ENCODE peak calls at places on chromosomes 2 and 18, in eight cellular contexts. G, K, A, R, J, U, W and Q are unnamed samples.

GRCh38 chr18:34122724-34123334 is 101.9 kb downstream of the NOL4 start:
- DNase-seq in U (no peak), K (no peak), G (no peak), A (peak; percentile 16), R (peak; percentile 33), J (peak; percentile 7), W (no peak), Q (no peak)

GRCh38 chr2:240917684-240918257 is 11.6 kb downstream of the CROCC2 start:
- DNase-seq in U (peak; percentile 75), G (peak; percentile 13), R (peak; percentile 18), A (no peak), K (peak; percentile 58), J (peak; percentile 2), W (no peak), Q (peak; percentile 19)

GRCh38 chr2:55672630-55673029 is 21.0 kb downstream of the PNPT1 start:
- DNase-seq in K (no peak), G (no peak), A (no peak), W (no peak), J (no peak), U (no peak), R (no peak), Q (no peak)

GRCh38 chr2:1360132-1360531 is 53.1 kb upstream of the TPO start:
- DNase-seq in U (no peak), K (no peak), J (no peak), R (no peak), G (no peak), W (no peak), A (no peak), Q (no peak)

GRCh38 chr18:79516441-79516931 is 120.8 kb downstream of the NFATC1 start:
- DNase-seq in J (no peak), G (no peak), K (peak; percentile 30), U (peak; percentile 20), A (no peak), W (peak; percentile 36), R (peak; percentile 14), Q (no peak)

GRCh38 chr18:56431551-56431950 is 206.8 kb downstream of the TXNL1 start:
- DNase-seq in U (no peak), J (no peak), A (no peak), W (no peak), K (no peak), R (no peak), G (no peak), Q (no peak)

GRCh38 chr18:28594034-28594433 is 417.1 kb upstream of the CDH2 start:
- DNase-seq in J (no peak), R (no peak), W (no peak), U (no peak), K (no peak), A (peak; percentile 3), G (no peak), Q (no peak)

GRCh38 chr2:241770185-241770935 is 6.3 kb upstream of the GAL3ST2 start:
- DNase-seq in W (no peak), R (peak; percentile 37), J (no peak), G (no peak), A (no peak), U (peak; percentile 59), K (peak; percentile 53), Q (no peak)

GRCh38 chr2:232419245-232420072 is 12.8 kb downstream of the ALPG start:
- DNase-seq in U (no peak), J (no peak), G (no peak), A (no peak), W (no peak), K (no peak), R (peak; percentile 64), Q (no peak)

GRCh38 chr2:232418056-232418455 is 11.4 kb downstream of the ALPG start:
- DNase-seq in J (no peak), W (no peak), G (no peak), A (no peak), R (no peak), U (no peak), K (no peak), Q (no peak)

GRCh38 chr2:232417489-232417888 is 10.8 kb downstream of the ALPG start:
- DNase-seq in G (no peak), J (no peak), K (no peak), W (no peak), A (no peak), R (no peak), U (no peak), Q (peak; percentile 34)

GRCh38 chr2:232420073-232420454 is 13.4 kb downstream of the ALPG start:
- DNase-seq in J (no peak), A (no peak), K (no peak), U (no peak), W (no peak), R (no peak), G (no peak), Q (no peak)

DNA sequence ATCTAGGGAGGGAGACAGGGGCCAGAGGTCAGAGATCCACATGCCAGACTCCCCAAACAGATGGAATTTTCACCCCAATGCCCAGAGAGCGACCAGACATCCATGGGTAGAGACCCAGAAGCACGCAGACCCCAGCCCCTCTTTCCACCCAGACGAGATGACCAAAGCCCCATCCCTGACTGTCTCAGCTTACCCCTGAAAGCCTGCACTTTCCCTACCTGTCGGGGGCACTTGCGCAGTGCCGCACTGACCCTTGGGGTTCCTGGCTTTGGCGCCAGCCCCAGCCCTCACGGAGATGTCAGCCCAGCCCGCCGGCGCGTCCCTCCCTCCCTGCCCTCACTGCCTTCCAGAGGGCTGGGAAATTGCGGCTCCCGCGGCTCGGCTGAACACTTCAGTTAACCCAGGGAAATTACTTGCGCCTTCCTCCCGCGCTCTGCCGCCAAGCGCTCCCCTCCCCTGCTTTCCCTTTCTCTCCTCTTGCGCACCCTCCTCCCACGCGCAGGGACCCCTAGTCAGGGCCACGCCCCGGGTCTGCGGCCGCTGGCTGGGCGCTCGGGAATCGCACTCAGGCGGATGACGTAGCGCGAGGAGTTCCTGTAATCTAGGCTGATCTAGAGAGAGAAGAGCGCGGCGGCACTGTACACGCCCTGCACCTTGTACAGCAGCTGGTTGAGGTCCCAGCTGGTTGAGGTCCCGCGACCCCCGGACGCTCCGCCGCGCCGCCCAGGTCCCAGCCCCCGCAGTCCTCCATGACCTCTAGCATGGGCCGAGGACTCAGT is 12.0 kb downstream of the ALPG start:
- DNase-seq in W (no peak), U (no peak), K (no peak), R (no peak), A (no peak), G (no peak), J (no peak), Q (peak; percentile 53)
- H3K27me3 ChIP-seq in W (no peaks in the 10 kb centered on the region), U (no peaks in the 10 kb centered on the region), K (no peaks in the 10 kb centered on the region), R (peaks cover 28% of the 10 kb centered on the region), A (no peaks in the 10 kb centered on the region), G (peaks cover 99% of the 10 kb centered on the region), J (peaks cover 96% of the 10 kb centered on the region), Q (no peaks in the 10 kb centered on the region)

GRCh38 chr2:43130548-43130875 is 95.9 kb downstream of the ZFP36L2 start:
- DNase-seq in A (no peak), U (peak; percentile 43), R (no peak), W (no peak), K (no peak), G (no peak), J (no peak), Q (no peak)

GRCh38 chr2:43129676-43130547 is 96.5 kb downstream of the ZFP36L2 start:
- DNase-seq in K (no peak), J (no peak), A (no peak), G (peak; percentile 60), R (no peak), U (peak; percentile 78), W (peak; percentile 64), Q (peak; percentile 67)

GRCh38 chr2:43132523-43133301 is 93.7 kb downstream of the ZFP36L2 start:
- DNase-seq in R (no peak), G (no peak), J (no peak), K (no peak), W (peak; percentile 38), U (peak; percentile 56), A (no peak), Q (no peak)

GRCh38 chr2:43131890-43132522 is 94.4 kb downstream of the ZFP36L2 start:
- DNase-seq in G (no peak), A (no peak), R (no peak), K (no peak), W (no peak), U (peak; percentile 55), J (no peak), Q (no peak)

DNA sequence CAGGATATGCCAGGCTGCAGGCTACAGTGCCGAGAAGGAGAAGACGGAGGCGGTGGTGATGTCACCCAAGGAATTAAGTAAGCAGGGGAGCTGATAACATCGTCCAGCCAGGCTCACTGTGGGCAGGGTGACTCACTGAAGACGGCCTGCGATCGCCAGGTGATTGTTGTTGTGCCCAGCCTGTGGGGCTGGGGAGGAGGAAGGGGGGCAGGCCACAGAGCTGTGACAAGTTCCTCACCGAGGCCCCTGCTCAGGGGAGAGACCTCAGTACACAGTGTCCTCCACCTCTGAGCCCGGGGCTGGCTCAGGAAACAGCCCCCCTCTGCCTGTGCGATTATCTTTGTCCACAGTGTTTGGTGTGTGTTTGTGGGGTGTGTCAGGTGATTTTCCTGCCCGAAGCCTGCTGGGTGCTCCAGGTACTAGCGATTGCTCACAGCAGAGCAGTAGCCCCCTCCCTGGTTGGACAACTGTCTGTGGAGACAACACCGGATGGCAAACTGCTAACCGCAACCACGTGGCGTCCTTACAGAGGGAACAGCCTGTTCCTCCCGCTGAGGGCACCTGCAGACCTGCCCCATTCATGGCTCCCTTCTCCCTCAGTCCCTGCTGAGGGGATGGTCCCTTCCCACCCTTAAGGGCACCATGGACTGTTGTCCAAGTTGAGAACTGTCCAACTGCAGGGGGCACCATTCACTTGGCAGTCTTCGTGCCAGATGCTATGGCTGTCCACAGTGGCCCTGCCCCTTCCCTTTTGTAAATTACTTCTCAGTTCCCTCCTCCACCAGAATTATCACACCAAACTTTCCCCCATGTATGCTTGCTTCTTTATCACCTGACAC is 95.1 kb downstream of the ZFP36L2 start:
- DNase-seq in U (peak; percentile 87), G (peak; percentile 63), R (peak; percentile 61), J (peak; percentile 67), A (peak; percentile 89), K (peak; percentile 81), W (peak; percentile 96), Q (peak; percentile 78)
- H3K4me1 ChIP-seq in U (peaks cover 14% of the 10 kb centered on the region), G (peaks cover 60% of the 10 kb centered on the region), R (peaks cover 2% of the 10 kb centered on the region), J (peaks cover 36% of the 10 kb centered on the region), A (peaks cover 20% of the 10 kb centered on the region), K (no peaks in the 10 kb centered on the region), W (peaks cover 91% of the 10 kb centered on the region), Q (peaks cover 41% of the 10 kb centered on the region)

GRCh38 chr2:176112375-176113302 is 3.9 kb upstream of the HOXD10 start:
- DNase-seq in G (no peak), J (no peak), A (no peak), U (no peak), W (no peak), R (peak; percentile 33), K (no peak), Q (no peak)

GRCh38 chr2:176111891-176112374 is 4.6 kb upstream of the HOXD10 start:
- DNase-seq in W (no peak), G (no peak), U (no peak), J (no peak), K (no peak), R (peak; percentile 31), A (no peak), Q (no peak)

GRCh38 chr2:176109226-176109954 is 2.3 kb downstream of the HOXD11 start:
- DNase-seq in U (no peak), R (peak; percentile 23), A (no peak), K (no peak), G (no peak), W (no peak), J (no peak), Q (no peak)

GRCh38 chr2:176109955-176110345 is 2.9 kb downstream of the HOXD11 start:
- DNase-seq in A (no peak), R (peak; percentile 12), J (no peak), K (no peak), G (no peak), U (no peak), W (no peak), Q (no peak)

DNA sequence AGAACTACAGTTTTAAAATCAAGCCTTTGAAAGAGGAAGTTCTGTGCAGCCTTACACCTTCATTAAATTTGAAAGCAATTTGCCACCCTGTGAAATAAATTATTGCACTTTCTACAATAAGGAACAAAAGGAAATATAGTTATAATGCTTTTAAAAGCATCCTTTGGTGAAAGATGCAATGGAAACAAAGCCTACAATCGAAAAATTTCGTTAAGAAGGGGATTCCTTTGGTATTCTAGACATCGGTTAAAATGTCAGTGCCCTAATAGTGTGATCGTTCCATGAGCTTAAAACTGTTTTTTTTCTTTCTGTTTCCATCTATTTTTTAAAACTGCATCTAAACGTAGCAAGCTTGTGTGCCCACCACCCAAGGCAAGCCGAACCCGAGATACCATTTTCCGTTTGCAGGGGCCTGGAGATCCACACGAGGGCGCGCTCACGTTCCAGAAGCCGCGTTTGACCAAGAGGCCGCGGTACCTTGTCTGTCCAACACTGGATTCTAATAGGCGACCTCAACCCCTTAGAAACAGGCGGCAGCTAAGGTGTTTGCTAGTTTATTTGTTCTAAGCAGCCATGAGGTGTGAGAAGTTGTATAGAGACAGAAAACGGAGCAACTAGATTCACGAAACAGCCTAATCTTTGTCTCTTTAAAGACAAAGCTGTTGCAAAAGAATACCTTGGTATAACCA is 4.0 kb downstream of the HOXD11 start:
- DNase-seq in U (no peak), J (no peak), W (no peak), G (no peak), R (peak; percentile 84), K (no peak), A (no peak), Q (no peak)
- H3K27me3 ChIP-seq in U (peaks cover 7% of the 10 kb centered on the region), J (peaks cover 98% of the 10 kb centered on the region), W (peaks cover 81% of the 10 kb centered on the region), G (peaks cover 99% of the 10 kb centered on the region), R (peaks cover 92% of the 10 kb centered on the region), K (peaks cover 79% of the 10 kb centered on the region), A (no peaks in the 10 kb centered on the region), Q (peaks cover 99% of the 10 kb centered on the region)

DNA sequence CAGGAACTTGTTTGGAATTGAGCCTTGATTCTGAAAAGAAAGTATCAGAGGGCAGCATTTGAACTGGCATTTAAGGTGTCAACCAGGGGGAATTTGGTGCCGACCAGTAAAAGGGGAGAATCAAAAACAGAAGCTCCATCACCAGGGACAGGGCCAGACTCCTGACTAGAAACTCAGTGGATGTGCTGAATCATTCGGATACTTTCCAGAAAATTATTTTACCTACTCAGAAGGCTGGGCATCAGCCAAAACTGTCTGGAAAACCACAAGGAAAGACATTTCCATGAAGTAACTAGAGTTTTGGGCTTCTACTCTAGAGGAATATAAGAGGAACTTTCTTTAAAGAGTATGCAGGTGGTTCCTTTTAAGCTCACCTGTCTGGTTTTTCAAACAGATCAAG is 756.6 kb downstream of the RNF144A start:
- DNase-seq in U (no peak), W (no peak), A (no peak), G (no peak), K (no peak), J (no peak), R (no peak), Q (no peak)
- H3K4me1 ChIP-seq in U (peaks cover 4% of the 10 kb centered on the region), W (peaks cover 21% of the 10 kb centered on the region), A (no peaks in the 10 kb centered on the region), G (peaks cover 6% of the 10 kb centered on the region), K (no peaks in the 10 kb centered on the region), J (peaks cover 11% of the 10 kb centered on the region), R (peaks cover 4% of the 10 kb centered on the region), Q (no peaks in the 10 kb centered on the region)